ENCODE peak calls at places on chromosomes 1 and 21, in ten cellular contexts. H is psoas muscle, B is glomerular endothelial cell, T is fibroblast of villous mesenchyme, S is NCI-H187 treated with DMSO at 0.1 percent for 48 hours, D is GM18507, Z is endothelial cell, V is iris pigment epithelial cell, X is stomach, L is T-helper 1 cell. E is an unnamed sample.

GRCh38 chr1:19661721-19662228 is 2.9 kb upstream of the HTR6 start:
- DNase-seq in D (no peak), T (peak; percentile 61), S (no peak), B (no peak), H (no peak), Z (no peak), L (no peak), V (no peak), X (no peak), E (no peak)

GRCh38 chr1:193747579-193747978 is 561.2 kb upstream of the B3GALT2 start:
- DNase-seq in L (no peak), Z (no peak), S (no peak), T (peak; percentile 25), D (no peak), X (no peak), B (no peak), V (peak; percentile 84), H (no peak), E (no peak)

GRCh38 chr1:28927442-28928305 is 13.3 kb downstream of the EPB41 start:
- DNase-seq in S (no peak), H (no peak), D (no peak), X (no peak), T (peak; percentile 52), B (no peak), L (no peak), Z (no peak), V (no peak), E (no peak)

GRCh38 chr1:37795340-37796110 is 1.9 kb downstream of the MANEAL start:
- DNase-seq in L (peak; percentile 26), T (peak; percentile 59), D (no peak), S (no peak), B (no peak), H (peak; percentile 74), Z (peak; percentile 71), X (peak; percentile 68), V (peak; percentile 45), E (no peak)

GRCh38 chr1:119384591-119384990 is 16.0 kb downstream of the HAO2 start:
- DNase-seq in L (no peak), V (no peak), B (no peak), D (no peak), T (no peak), X (no peak), H (no peak), Z (no peak), S (no peak), E (no peak)

GRCh38 chr1:7387053-7387861 is 383.8 kb upstream of the VAMP3 start:
- DNase-seq in H (no peak), X (peak; percentile 20), S (no peak), D (no peak), V (no peak), Z (no peak), B (no peak), L (no peak), T (no peak), E (no peak)

GRCh38 chr1:224644553-224645154 is 28.5 kb downstream of the CNIH3 start:
- DNase-seq in X (peak; percentile 39), T (peak; percentile 61), D (peak; percentile 45), H (no peak), V (peak; percentile 53), Z (peak; percentile 71), L (peak; percentile 23), S (no peak), B (no peak), E (peak; percentile 55)

GRCh38 chr1:42420911-42421585 is 34.8 kb downstream of the ZMYND12 start:
- DNase-seq in Z (no peak), L (no peak), D (no peak), V (peak; percentile 74), B (no peak), T (peak; percentile 69), X (no peak), H (no peak), S (peak; percentile 83), E (no peak)

GRCh38 chr1:89611721-89612120 is 21.2 kb upstream of the LRRC8C start:
- DNase-seq in H (no peak), Z (no peak), X (no peak), B (no peak), T (no peak), L (no peak), V (no peak), D (peak; percentile 51), S (no peak), E (peak; percentile 39)

GRCh38 chr21:37032877-37033471 is 26.5 kb downstream of the RIPPLY3 start:
- DNase-seq in B (no peak), V (peak; percentile 84), H (no peak), S (no peak), D (no peak), L (no peak), Z (no peak), X (no peak), T (peak; percentile 59), E (no peak)

GRCh38 chr1:64515427-64515826 is 45.5 kb downstream of the CACHD1 start:
- DNase-seq in X (peak; percentile 56), H (peak; percentile 59), Z (no peak), T (peak; percentile 69), D (no peak), B (no peak), L (no peak), V (peak; percentile 92), S (no peak), E (no peak)

GRCh38 chr1:107076846-107077245 is 20.4 kb downstream of the PRMT6 start:
- DNase-seq in B (no peak), X (no peak), H (no peak), V (peak; percentile 53), L (no peak), Z (no peak), S (no peak), T (no peak), D (no peak), E (no peak)

GRCh38 chr1:205767248-205767647 is 8.0 kb downstream of the RAB29 start:
- DNase-seq in T (no peak), X (no peak), V (no peak), D (no peak), Z (no peak), B (no peak), L (no peak), H (no peak), S (no peak), E (no peak)

GRCh38 chr21:34589511-34590282 is 25.2 kb downstream of the RCAN1 start:
- DNase-seq in B (no peak), S (no peak), H (no peak), V (no peak), D (no peak), X (no peak), T (no peak), Z (no peak), L (no peak), E (no peak)

GRCh38 chr1:53561488-53562115 is 102.4 kb downstream of the DMRTB1 start:
- DNase-seq in D (no peak), S (no peak), X (no peak), B (no peak), L (no peak), V (no peak), H (no peak), T (no peak), Z (no peak), E (no peak)